ENCODE peak calls at places on chromosomes 2 and 18, in eight cellular contexts. P is CD8-positive, alpha-beta T cell; C is RWPE1; U is kidney; O is endodermal cell; M is spleen; K is cardiac fibroblast; B is left ventricle myocardium inferior. Q is an unnamed sample.

GRCh38 chr2:174051741-174052638 is 86.8 kb upstream of the SP3 start:
- DNase-seq in B (no peak), M (no peak), C (peak; percentile 65), P (no peak), U (no peak), K (peak; percentile 79), O (peak; percentile 81), Q (no peak)

GRCh38 chr2:155841442-155841841 is 491.1 kb downstream of the NR4A2 start:
- DNase-seq in U (no peak), M (no peak), O (no peak), C (no peak), K (no peak), B (no peak), P (no peak), Q (no peak)

GRCh38 chr18:21345851-21346250 is 103.8 kb downstream of the GREB1L start:
- DNase-seq in B (no peak), K (no peak), P (no peak), U (no peak), C (no peak), O (no peak), M (no peak), Q (no peak)

GRCh38 chr2:28444951-28445350 is 50.9 kb upstream of the PLB1 start:
- DNase-seq in B (no peak), U (no peak), C (no peak), K (no peak), P (no peak), O (no peak), M (no peak), Q (no peak)

GRCh38 chr2:111042772-111043771 is 77.6 kb upstream of the BCL2L11 start:
- DNase-seq in P (no peak), M (peak; percentile 71), O (peak; percentile 28), K (no peak), B (no peak), U (peak; percentile 46), C (no peak), Q (no peak)

GRCh38 chr18:9831046-9831722 is 54.6 kb upstream of the TXNDC2 start:
- DNase-seq in K (peak; percentile 30), B (no peak), M (no peak), P (no peak), O (peak; percentile 39), U (no peak), C (no peak), Q (no peak)

GRCh38 chr2:174176898-174177297 is 71.4 kb downstream of the OLA1 start:
- DNase-seq in O (no peak), K (no peak), M (no peak), C (peak; percentile 52), U (no peak), B (no peak), P (no peak), Q (no peak)

GRCh38 chr2:453132-453531 is 165.2 kb upstream of the ALKAL2 start:
- DNase-seq in P (no peak), K (no peak), U (no peak), B (no peak), O (no peak), C (no peak), M (no peak), Q (no peak)

GRCh38 chr2:161586517-161587167 is 37.6 kb upstream of the SLC4A10 start:
- DNase-seq in K (peak; percentile 42), P (no peak), M (no peak), U (no peak), O (no peak), C (peak; percentile 7), B (no peak), Q (no peak)

GRCh38 chr18:49752095-49752457 is 61.3 kb downstream of the ACAA2 start:
- DNase-seq in M (no peak), O (peak; percentile 70), C (no peak), U (no peak), P (no peak), B (no peak), K (no peak), Q (no peak)

DNA sequence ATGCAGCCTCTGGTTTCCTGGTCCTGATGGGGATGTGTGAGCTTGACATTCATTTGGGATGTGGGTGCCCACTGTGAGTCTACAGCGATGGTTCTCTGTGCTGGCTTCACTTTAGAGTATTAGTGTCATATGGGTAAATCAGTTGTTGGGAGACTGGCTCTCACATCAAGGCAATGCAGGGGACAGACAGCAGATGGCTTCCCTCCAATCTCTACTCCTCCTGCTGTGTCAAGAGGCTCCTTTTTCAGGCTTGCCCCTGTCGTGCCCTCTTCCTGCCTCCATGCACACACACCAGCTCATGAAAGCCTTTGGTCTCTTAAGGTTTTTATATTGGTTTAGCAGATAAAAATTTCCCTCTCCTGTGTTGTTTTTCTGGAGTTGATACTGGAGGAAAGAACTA is 315.6 kb downstream of the RDH14 start:
- DNase-seq in K (no peak), C (no peak), M (no peak), O (peak; percentile 56), U (no peak), P (no peak), B (no peak), Q (no peak)
- TF ChIP-seq CTCF in K (no peak), C (no peak), M (no peak), O (peak; percentile 50), U (no peak), P (no peak), B (no peak), Q (no peak)

DNA sequence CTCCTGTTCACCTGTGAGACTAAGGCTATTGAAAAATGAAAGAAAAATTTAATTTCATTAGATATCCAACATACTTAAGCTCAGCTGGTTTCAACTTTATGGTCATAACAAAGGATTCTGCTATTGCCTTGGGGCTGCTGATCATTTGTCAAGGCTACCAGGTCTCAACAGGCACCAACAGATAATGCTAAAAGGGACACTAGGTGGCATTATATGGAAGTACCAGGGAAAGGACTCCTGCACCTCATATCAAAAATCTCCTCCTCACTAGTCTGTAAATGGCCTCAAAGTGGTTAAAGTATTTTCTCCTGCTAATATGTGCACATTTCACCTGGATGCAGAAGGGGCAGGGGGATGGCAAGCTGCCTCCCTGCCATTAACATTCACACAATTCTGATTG is 167.9 kb upstream of the REG3A start:
- DNase-seq in C (no peak), M (no peak), O (no peak), K (no peak), U (no peak), B (no peak), P (no peak), Q (no peak)
- TF ChIP-seq CTCF in C (no peak), M (no peak), O (peak; percentile 61), K (no peak), U (no peak), B (no peak), P (no peak), Q (no peak)

GRCh38 chr2:216142540-216142939 is 33.4 kb downstream of the XRCC5 start:
- DNase-seq in M (no peak), U (no peak), O (no peak), B (no peak), C (no peak), P (peak; percentile 8), K (no peak), Q (no peak)
- TF ChIP-seq CTCF in M (no peak), U (no peak), O (no peak), B (no peak), C (no peak), P (no peak), K (no peak), Q (no peak)

GRCh38 chr2:20666364-20667150 is at the start of gene GDF7:
- DNase-seq in C (no peak), B (no peak), P (no peak), U (peak; percentile 96), M (peak; percentile 90), O (peak; percentile 83), K (no peak), Q (no peak)
- TF ChIP-seq CTCF in C (no peak), B (peak; percentile 44), P (no peak), U (peak; percentile 36), M (peak; percentile 43), O (peak; percentile 70), K (peak; percentile 13), Q (peak; percentile 49)

Q was measured in progenitor cell of endocrine pancreas.